ENCODE peak calls at places on chromosomes 4 and X, in seven cellular contexts. V is uterus, A is testis, J is pancreas, M is AG04450, S is foreskin keratinocyte, Z is upper lobe of right lung. X is an unnamed sample.

GRCh38 chrX:53333853-53334252 is 52.5 kb upstream of the IQSEC2 start:
- DNase-seq in V (no peak), S (no peak), Z (no peak), A (no peak), M (no peak), J (no peak), X (no peak)

GRCh38 chr4:175394213-175394612 is 417.9 kb downstream of the GPM6A start:
- DNase-seq in A (no peak), V (no peak), J (no peak), S (no peak), Z (no peak), M (no peak), X (no peak)

GRCh38 chr4:41725254-41725653 is 23.3 kb downstream of the PHOX2B start:
- DNase-seq in Z (no peak), J (no peak), S (no peak), V (no peak), M (no peak), A (peak; percentile 23), X (no peak)

GRCh38 chr4:96056346-96056934 is 216.5 kb downstream of the PDHA2 start:
- DNase-seq in V (no peak), Z (no peak), J (peak; percentile 9), M (no peak), S (no peak), A (no peak), X (no peak)

GRCh38 chr4:86233681-86234080 is 126.2 kb downstream of the MAPK10 start:
- DNase-seq in M (no peak), V (no peak), A (no peak), J (no peak), Z (no peak), S (peak; percentile 97), X (peak; percentile 5)

GRCh38 chrX:105461013-105461412 is 240.5 kb upstream of the TEX13A start:
- DNase-seq in M (no peak), V (no peak), A (no peak), Z (no peak), J (no peak), S (peak; percentile 61), X (no peak)

GRCh38 chr4:7124643-7125442 is 57.0 kb upstream of the GRPEL1 start:
- DNase-seq in Z (no peak), M (peak; percentile 85), S (peak; percentile 72), A (peak; percentile 65), J (no peak), V (peak; percentile 76), X (peak; percentile 50)

GRCh38 chr4:74755486-74755885 is 38.8 kb downstream of the BTC start:
- DNase-seq in S (no peak), V (peak; percentile 12), M (no peak), Z (peak; percentile 69), A (no peak), J (no peak), X (no peak)

GRCh38 chr4:109701566-109702399 is 1.5 kb downstream of the CASP6 start:
- DNase-seq in A (no peak), Z (no peak), S (peak; percentile 18), J (no peak), M (no peak), V (no peak), X (no peak)

GRCh38 chr4:120446051-120446567 is 379.5 kb upstream of the MAD2L1 start:
- DNase-seq in M (no peak), A (no peak), Z (no peak), J (no peak), V (no peak), S (no peak), X (no peak)

GRCh38 chr4:63123441-63123840 is 1285.8 kb downstream of the TECRL start:
- DNase-seq in J (no peak), S (no peak), A (peak; percentile 92), M (no peak), Z (no peak), V (no peak), X (no peak)

GRCh38 chrX:76920621-76921020 is 493.1 kb downstream of the MAGEE1 start:
- DNase-seq in S (no peak), Z (no peak), A (no peak), M (no peak), J (no peak), V (no peak), X (no peak)

GRCh38 chr4:121069419-121069818 is 2.9 kb downstream of the NDNF start:
- DNase-seq in J (no peak), S (no peak), Z (no peak), M (no peak), V (no peak), A (no peak), X (no peak)

GRCh38 chr4:155405059-155405458 is 28.3 kb upstream of the MAP9 start:
- DNase-seq in A (no peak), S (no peak), V (no peak), M (peak; percentile 16), J (no peak), Z (no peak), X (no peak)

GRCh38 chr4:149343614-149344013 is 472.0 kb downstream of the IQCM start:
- DNase-seq in Z (no peak), A (no peak), J (no peak), V (no peak), S (peak; percentile 29), M (no peak), X (no peak)
- H3K27ac ChIP-seq in Z (no peak overlapping the region), A (no peak overlapping the region), J (no peak overlapping the region), V (no peak overlapping the region), S (peak overlapping the region; percentile 47), M (no peak overlapping the region), X (no peak overlapping the region)

GRCh38 chrX:23821847-23822246 is 38.9 kb downstream of the SAT1 start:
- DNase-seq in Z (no peak), M (no peak), A (no peak), S (no peak), J (no peak), V (no peak), X (no peak)
- H3K27ac ChIP-seq in Z (no peak overlapping the region), M (no peak overlapping the region), A (no peak overlapping the region), S (no peak overlapping the region), J (no peak overlapping the region), V (peak overlapping the region; percentile 30), X (peak overlapping the region; percentile 33)

DNA sequence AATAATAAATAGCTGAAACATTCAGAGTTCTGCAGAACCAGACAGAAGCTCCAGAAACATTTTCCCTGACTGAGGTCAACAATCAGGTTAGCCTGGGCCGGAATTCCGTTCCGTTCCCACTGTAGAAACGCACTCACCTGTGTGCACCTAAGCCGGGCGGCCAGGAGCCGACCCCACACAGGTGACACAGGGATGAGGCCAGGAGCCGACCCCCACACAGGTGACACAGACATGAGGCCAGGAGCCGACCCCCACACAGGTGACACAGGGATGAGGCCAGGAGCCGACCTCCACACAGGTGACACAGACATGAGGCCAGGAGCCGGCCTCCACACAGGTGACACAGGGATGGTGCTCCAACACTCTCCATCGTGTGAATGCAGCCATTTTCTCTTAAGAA is 21.9 kb downstream of the FAT1 start:
- DNase-seq in Z (no peak), S (no peak), J (no peak), V (no peak), M (no peak), A (no peak), X (no peak)
- H3K27ac ChIP-seq in Z (peak overlapping the region; percentile 36), S (no peak overlapping the region), J (no peak overlapping the region), V (no peak overlapping the region), M (no peak overlapping the region), A (peak overlapping the region; percentile 88), X (peak overlapping the region; percentile 71)

GRCh38 chr4:152462047-152462446 is 73.8 kb downstream of the FBXW7 start:
- DNase-seq in M (no peak), A (no peak), Z (no peak), J (no peak), V (no peak), S (no peak), X (no peak)
- H3K27ac ChIP-seq in M (no peak overlapping the region), A (no peak overlapping the region), Z (no peak overlapping the region), J (no peak overlapping the region), V (no peak overlapping the region), S (no peak overlapping the region), X (no peak overlapping the region)

DNA sequence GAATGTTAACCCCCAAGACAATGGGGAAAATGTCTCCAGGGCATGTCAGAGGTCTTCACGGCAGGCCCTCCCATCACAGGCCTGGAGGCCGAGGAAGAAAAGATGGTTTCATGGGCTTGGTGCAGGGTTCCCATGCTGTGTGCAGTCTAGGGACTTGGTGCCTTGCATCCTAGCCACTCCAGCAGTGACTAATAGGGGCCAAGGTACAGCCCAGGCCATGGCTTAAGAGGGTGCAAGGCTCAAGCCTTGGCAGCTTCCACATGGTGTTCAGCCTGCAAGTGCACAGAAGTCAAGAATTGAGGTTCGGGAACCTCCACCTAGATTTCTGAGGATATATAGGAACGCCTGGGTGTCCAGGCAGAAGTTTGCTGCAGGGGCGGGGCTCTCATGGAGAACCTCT is 50.6 kb downstream of the BMP3 start:
- DNase-seq in M (no peak), J (no peak), A (no peak), S (no peak), V (no peak), Z (no peak), X (no peak)
- H3K27ac ChIP-seq in M (no peak overlapping the region), J (no peak overlapping the region), A (no peak overlapping the region), S (no peak overlapping the region), V (no peak overlapping the region), Z (no peak overlapping the region), X (no peak overlapping the region)

GRCh38 chrX:78746496-78746895 is 1.0 kb upstream of the LPAR4 start:
- DNase-seq in Z (no peak), S (no peak), A (no peak), V (no peak), M (no peak), J (no peak), X (no peak)

DNA sequence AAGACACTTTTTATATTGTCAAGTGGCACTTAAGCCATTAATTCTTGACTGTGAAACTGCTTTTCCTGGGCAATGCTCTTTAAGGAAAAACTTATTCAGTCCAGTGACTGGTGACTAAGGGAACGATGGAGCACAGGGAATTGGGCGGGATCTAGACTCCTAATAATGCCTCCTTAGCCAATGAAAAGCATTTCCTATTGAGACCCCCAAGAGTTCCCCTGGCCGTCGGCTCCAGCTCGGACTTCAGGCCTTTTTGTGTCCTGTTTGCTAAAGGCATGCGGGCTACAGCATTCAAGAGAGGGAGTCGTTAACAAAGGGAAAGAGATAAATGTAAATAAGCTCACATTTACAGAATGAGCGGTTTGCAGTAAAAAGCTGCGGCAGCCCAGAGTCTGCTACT is at the start of gene LPAR4:
- DNase-seq in S (no peak), M (no peak), V (no peak), A (peak; percentile 13), Z (no peak), J (no peak), X (no peak)
- H3K27ac ChIP-seq in S (no peak within 1 kb of the TSS), M (no peak within 1 kb of the TSS), V (no peak within 1 kb of the TSS), A (no peak within 1 kb of the TSS), Z (no peak within 1 kb of the TSS), J (no peak within 1 kb of the TSS), X (no peak within 1 kb of the TSS)

GRCh38 chr4:112953295-112953694 is 96.2 kb upstream of the ANK2 start:
- DNase-seq in M (no peak), S (no peak), A (no peak), V (no peak), J (no peak), Z (no peak), X (no peak)
- H3K27ac ChIP-seq in M (no peak overlapping the region), S (no peak overlapping the region), A (no peak overlapping the region), V (no peak overlapping the region), J (no peak overlapping the region), Z (no peak overlapping the region), X (no peak overlapping the region)